ENCODE peak calls at places on chromosomes 4 and X, in four cellular contexts. L is fibroblast of mammary gland, C is tibial nerve, S is HFF-Myc. H is an unnamed sample.

GRCh38 chrX:80174925-80175574 is 160.5 kb downstream of the TBX22 start:
- DNase-seq in L (peak), C (peak), S (no peak), H (no peak)

GRCh38 chr4:19614171-19614570 is 637.5 kb upstream of the SLIT2 start:
- DNase-seq in L (no peak), C (no peak), S (no peak), H (peak)

GRCh38 chrX:49257846-49258748 is 6.4 kb downstream of the FOXP3 start:
- DNase-seq in L (no peak), C (no peak), S (no peak), H (no peak)

GRCh38 chr4:185730849-185731608 is 81.0 kb downstream of the SORBS2 start:
- DNase-seq in L (peak), C (no peak), S (no peak), H (peak)

GRCh38 chr4:52714597-52715254 is 36.5 kb downstream of the ERVMER34-1 start:
- DNase-seq in L (peak), C (no peak), S (no peak), H (no peak)

GRCh38 chr4:105130945-105131344 is 15.7 kb upstream of the TET2 start:
- DNase-seq in L (no peak), C (no peak), S (no peak), H (no peak)

GRCh38 chr4:101020956-101021355 is 326.4 kb downstream of the PPP3CA start:
- DNase-seq in L (peak), C (no peak), S (peak), H (peak)

GRCh38 chr4:179097741-179098140 is 1655.5 kb upstream of the AGA start:
- DNase-seq in L (no peak), C (no peak), S (no peak), H (no peak)

GRCh38 chr4:6069845-6070709 is 51.8 kb upstream of the C4orf50 start:
- DNase-seq in L (no peak), C (no peak), S (no peak), H (no peak)

GRCh38 chrX:126824596-126824995 is 5.1 kb downstream of the PRR32 start:
- DNase-seq in L (no peak), C (no peak), S (no peak), H (no peak)

GRCh38 chr4:3656441-3657376 is 109.5 kb upstream of the ADRA2C start:
- DNase-seq in L (no peak), C (no peak), S (no peak), H (no peak)

GRCh38 chr4:3655485-3656429 is 110.4 kb upstream of the ADRA2C start:
- DNase-seq in L (no peak), C (no peak), S (no peak), H (no peak)

GRCh38 chr4:3659131-3659530 is 107.1 kb upstream of the ADRA2C start:
- DNase-seq in L (no peak), C (no peak), S (no peak), H (no peak)

GRCh38 chr4:3660086-3660927 is 105.9 kb upstream of the ADRA2C start:
- DNase-seq in L (no peak), C (no peak), S (no peak), H (peak)

DNA sequence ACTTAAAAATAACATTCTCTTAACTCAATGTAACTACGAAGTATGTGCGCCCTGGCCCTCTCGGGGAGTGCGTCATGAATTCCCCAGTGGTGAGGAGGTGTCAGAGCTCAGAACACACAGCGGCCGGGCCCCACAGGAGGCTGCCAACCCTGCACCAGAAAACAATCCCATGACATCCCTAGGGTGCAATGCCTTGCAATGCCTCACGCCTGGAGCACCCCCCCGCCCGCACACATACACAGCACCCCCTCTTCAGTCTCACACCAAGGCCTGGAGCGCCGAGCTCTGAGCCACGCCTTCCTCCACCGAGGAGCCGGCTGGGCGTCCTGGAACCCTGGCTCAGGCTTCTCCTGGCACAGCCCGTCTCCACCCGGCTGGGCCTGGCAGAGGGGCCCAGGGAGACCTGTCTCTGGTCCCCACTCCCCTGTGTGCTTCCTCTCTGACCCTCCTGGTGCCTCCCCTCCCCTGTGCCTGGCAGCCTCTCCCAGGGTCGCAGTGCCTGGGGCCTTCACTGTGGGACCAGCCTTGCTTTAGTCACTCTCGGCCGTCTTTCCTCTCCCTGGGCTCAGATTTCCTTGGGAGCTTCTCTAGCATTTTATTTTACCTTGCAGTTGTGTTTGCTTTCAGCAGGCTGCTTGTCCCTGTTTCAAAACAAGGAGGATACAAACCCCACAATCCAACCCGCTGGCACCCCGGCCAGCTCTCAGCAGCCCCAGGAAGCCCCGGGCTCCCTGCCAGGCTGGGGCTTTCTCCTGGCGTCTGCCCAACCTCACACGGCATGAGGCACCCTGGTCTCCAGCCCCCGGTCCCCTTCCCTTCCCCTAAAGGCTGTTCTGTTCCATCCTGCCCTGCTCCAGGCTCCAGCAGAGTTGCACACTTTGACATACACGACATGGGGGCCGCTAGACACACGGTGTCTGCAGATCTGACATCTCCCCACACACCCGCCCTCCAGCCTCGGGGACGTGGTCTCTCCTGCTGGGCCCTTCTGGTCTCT is 108.0 kb upstream of the ADRA2C start:
- DNase-seq in L (peak), C (no peak), S (peak), H (peak)
- TF ChIP-seq CTCF in L (no peak), C (no peak), S (no peak), H (no peak)

GRCh38 chrX:154019633-154020499 is at the start of gene IRAK1:
- DNase-seq in L (peak), C (peak), S (no peak), H (peak)

GRCh38 chrX:154019061-154019621 is 561 bp downstream of the IRAK1 start:
- DNase-seq in L (no peak), C (no peak), S (no peak), H (no peak)

GRCh38 chrX:154021131-154021611 is 1.5 kb upstream of the IRAK1 start:
- DNase-seq in L (peak), C (no peak), S (peak), H (peak)

GRCh38 chrX:154022108-154022507 is 2.4 kb upstream of the IRAK1 start:
- DNase-seq in L (no peak), C (no peak), S (no peak), H (no peak)

DNA sequence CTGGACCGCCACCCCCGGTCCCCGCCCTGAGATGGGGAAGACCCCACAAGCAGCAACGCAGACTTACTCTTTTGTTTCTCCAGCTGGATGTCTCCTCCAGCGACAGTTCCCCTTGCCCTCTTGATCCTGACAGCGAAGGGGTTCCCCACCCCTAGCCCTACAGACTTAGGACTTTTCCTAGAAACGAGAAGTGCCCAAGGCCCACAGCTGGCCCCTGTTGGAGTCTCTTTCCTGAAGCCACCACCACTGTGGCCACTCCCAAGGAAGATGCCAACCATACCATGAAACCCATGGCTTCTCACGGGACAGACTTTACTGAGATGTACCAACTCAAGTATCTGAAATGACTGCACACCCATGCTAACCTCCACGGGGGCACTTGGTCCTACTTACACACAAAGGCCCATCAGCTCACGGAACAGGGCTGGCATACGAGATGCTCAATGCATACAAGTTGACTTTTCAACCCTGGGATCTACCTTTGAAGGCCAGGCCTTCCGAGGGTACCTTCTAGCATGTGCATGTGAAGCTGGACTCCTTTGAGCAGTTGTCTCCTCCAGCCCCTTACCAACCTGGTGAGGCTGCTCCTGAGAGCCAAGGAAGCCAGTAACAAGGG is 906 bp upstream of the IRAK1 start:
- DNase-seq in L (no peak), C (no peak), S (no peak), H (peak)
- H3K4me3 ChIP-seq in L (peak), C (peak), S (peak), H (peak)

GRCh38 chr4:8013976-8014726 is 74.5 kb upstream of the AFAP1 start:
- DNase-seq in L (no peak), C (no peak), S (no peak), H (no peak)

GRCh38 chr4:8019396-8020365 is 80.0 kb upstream of the AFAP1 start:
- DNase-seq in L (no peak), C (no peak), S (no peak), H (no peak)

GRCh38 chr4:8016527-8016926 is 76.9 kb upstream of the AFAP1 start:
- DNase-seq in L (no peak), C (no peak), S (no peak), H (no peak)

GRCh38 chr4:8012517-8012916 is 72.9 kb upstream of the AFAP1 start:
- DNase-seq in L (no peak), C (no peak), S (no peak), H (no peak)

DNA sequence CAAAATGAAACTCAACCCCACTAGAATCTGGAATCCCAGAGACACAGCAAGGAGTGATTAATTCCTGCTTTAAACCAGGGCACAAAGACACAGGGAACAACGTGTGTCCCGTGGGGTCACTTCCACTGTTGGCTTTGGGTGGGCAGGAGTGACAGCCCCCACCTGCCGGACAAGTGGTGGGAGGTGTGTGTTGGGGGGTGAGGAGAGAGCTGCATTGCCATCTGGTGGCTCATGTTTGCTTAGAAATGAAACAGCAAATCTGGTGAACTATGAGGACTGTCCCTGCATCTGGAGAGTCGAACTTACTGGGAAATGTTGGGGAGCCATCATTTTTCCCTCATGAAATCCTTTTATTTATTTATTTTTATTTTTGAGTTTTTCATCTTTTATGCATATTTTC is 75.9 kb upstream of the AFAP1 start:
- DNase-seq in L (peak), C (no peak), S (no peak), H (peak)
- TF ChIP-seq CTCF in L (peak), C (no peak), S (peak), H (peak)

GRCh38 chr4:150628073-150628472 is 46.1 kb downstream of the MAB21L2 start:
- DNase-seq in L (no peak), C (no peak), S (no peak), H (no peak)
- H3K4me3 ChIP-seq in L (no peak), C (no peak), S (no peak), H (no peak)

GRCh38 chr4:77699731-77700210 is 94.2 kb downstream of the CXCL13 start:
- DNase-seq in L (peak), C (no peak), S (peak), H (peak)
- TF ChIP-seq CTCF in L (peak), C (no peak), S (no peak), H (peak)

DNA sequence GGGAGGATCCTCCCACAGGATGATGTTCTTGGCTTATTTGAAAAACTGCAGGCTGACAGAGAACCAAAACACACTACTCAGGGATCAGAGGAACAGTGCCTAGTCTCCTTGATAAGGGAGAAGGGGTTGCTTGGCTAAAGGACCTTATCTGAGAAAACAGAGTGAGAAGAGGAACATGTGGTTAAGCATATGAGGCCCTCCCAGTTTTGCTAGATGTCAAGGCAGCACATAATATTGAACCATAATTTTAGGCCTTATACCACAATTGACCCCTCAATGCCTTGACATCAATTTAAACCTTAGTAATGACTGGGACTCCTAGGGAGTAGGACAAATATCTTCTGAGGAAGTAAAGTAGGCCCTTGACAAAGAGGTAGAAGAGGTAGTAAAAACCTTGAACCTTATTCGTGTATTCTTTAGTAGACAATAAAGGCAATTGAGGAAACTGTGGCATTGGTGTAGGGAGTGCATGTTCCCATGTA is 79.3 kb downstream of the TEX13C start:
- DNase-seq in L (no peak), C (no peak), S (no peak), H (no peak)
- H3K4me3 ChIP-seq in L (no peak), C (no peak), S (no peak), H (no peak)

GRCh38 chr4:22463179-22463578 is 52.7 kb downstream of the ADGRA3 start:
- DNase-seq in L (no peak), C (no peak), S (no peak), H (no peak)
- TF ChIP-seq CTCF in L (no peak), C (no peak), S (no peak), H (no peak)